ENCODE peak calls at places on chromosome 5, in seven cellular contexts. T is GM13977, O is A549, I is epithelial cell of proximal tubule, N is fibroblast of villous mesenchyme, Q is GM20000, C is natural killer cell. U is an unnamed sample.

GRCh38 chr5:69265931-69266330 is 31.2 kb downstream of the CDK7 start:
- DNase-seq in T (no peak), N (no peak), Q (no peak), I (no peak), O (no peak), C (no peak), U (peak)

GRCh38 chr5:74516217-74516636 is 124.3 kb downstream of the ENC1 start:
- DNase-seq in T (no peak), N (peak), O (no peak), I (no peak), C (no peak), Q (no peak), U (no peak)

GRCh38 chr5:41246376-41246775 is 33.0 kb upstream of the C6 start:
- DNase-seq in C (no peak), Q (no peak), T (no peak), O (peak), N (peak), I (peak), U (no peak)

GRCh38 chr5:148808864-148809642 is 17.4 kb upstream of the ADRB2 start:
- DNase-seq in C (no peak), T (peak), O (no peak), N (no peak), I (no peak), Q (peak), U (peak)

GRCh38 chr5:109224276-109224675 is 185.5 kb downstream of the PJA2 start:
- DNase-seq in Q (no peak), I (no peak), O (no peak), T (no peak), C (no peak), N (no peak), U (no peak)

GRCh38 chr5:158758666-158759065 is 341.1 kb downstream of the EBF1 start:
- DNase-seq in N (peak), C (no peak), I (no peak), O (no peak), Q (no peak), T (no peak), U (no peak)

GRCh38 chr5:178460598-178461425 is 129.4 kb downstream of the COL23A1 start:
- DNase-seq in Q (peak), T (peak), C (peak), O (peak), I (no peak), N (peak), U (peak)

GRCh38 chr5:2221450-2221849 is 338.7 kb upstream of the IRX4 start:
- DNase-seq in I (no peak), O (no peak), N (no peak), C (no peak), T (no peak), Q (no peak), U (no peak)

GRCh38 chr5:75152861-75153260 is 83.8 kb downstream of the ANKRD31 start:
- DNase-seq in O (no peak), I (no peak), N (no peak), C (no peak), Q (no peak), T (no peak), U (no peak)

GRCh38 chr5:27450607-27451006 is 412.2 kb upstream of the CDH9 start:
- DNase-seq in O (no peak), I (no peak), T (no peak), C (no peak), Q (no peak), N (no peak), U (no peak)

GRCh38 chr5:11719888-11720481 is 184.3 kb downstream of the CTNND2 start:
- DNase-seq in C (peak), I (no peak), N (no peak), O (no peak), Q (peak), T (peak), U (peak)

GRCh38 chr5:40679071-40679997 is at the start of gene PTGER4:
- DNase-seq in O (peak), Q (peak), C (peak), T (peak), I (peak), N (peak), U (peak)

GRCh38 chr5:91328743-91329142 is 54.4 kb downstream of the ARRDC3 start:
- DNase-seq in O (no peak), N (peak), C (no peak), T (no peak), Q (no peak), I (no peak), U (no peak)

GRCh38 chr5:119290161-119290569 is 65.7 kb upstream of the TNFAIP8 start:
- DNase-seq in O (no peak), N (peak), C (no peak), T (peak), Q (peak), I (no peak), U (peak)

GRCh38 chr5:137254695-137255094 is 244.4 kb downstream of the SPOCK1 start:
- DNase-seq in C (no peak), O (no peak), N (peak), T (no peak), Q (no peak), I (no peak), U (no peak)

GRCh38 chr5:112907166-112907611 is 14.8 kb downstream of the REEP5 start:
- DNase-seq in Q (no peak), N (no peak), C (no peak), I (no peak), O (no peak), T (no peak), U (no peak)

GRCh38 chr5:30505014-30505886 is 688.2 kb upstream of the CDH6 start:
- DNase-seq in I (peak), Q (no peak), C (no peak), O (no peak), T (no peak), N (no peak), U (no peak)

GRCh38 chr5:135234242-135235000 is 164.6 kb downstream of the MACROH2A1 start:
- DNase-seq in O (no peak), N (no peak), C (no peak), Q (no peak), I (no peak), T (no peak), U (no peak)

GRCh38 chr5:170631471-170632195 is 127.8 kb downstream of the KCNIP1 start:
- DNase-seq in C (no peak), N (no peak), O (peak), I (no peak), T (no peak), Q (no peak), U (no peak)
- TF ChIP-seq CTCF in C (no peak), N (peak), O (no peak), I (peak), T (no peak), Q (no peak), U (no peak)

DNA sequence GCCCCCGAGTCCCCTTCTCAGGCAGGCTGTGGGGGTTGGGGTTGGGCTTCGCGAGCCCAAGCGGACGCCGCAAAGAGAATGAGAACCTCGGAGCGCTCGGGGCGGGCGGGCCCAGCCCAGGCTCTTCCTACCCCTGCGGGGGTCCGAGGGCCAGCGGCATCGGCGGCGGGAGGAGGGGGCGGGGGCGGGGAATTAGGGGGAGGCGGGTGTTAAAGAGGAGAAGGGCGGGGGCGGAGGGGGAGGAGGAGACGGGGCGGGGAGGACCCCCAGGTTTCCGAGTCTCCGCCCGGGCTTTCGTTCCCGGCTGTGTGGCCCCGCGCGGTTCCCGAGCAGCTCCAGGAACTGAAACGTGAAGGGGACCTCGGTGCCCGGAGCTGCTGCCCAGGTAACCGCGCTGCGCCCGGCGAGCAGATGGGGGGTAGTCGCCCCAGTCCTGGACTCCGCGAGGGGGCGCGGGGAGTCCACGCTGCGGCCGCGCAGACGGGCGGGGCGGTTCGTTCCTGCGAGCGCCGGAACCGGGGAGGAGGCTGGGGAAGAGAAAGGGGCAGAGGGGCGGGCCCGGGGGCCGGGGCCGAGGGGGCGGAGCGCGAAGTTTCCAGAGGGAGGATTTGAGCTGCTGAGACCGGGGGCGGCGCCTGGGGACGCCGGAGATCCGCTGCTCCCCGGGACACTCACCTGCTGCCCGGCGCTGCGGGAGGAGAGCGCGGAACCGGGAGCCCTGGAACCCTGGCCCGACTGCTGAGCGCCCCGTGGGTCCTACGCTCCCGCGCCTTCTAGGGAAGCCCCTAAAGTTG is 38.4 kb upstream of the PLEKHG4B start:
- DNase-seq in O (peak), Q (peak), I (no peak), T (peak), N (no peak), C (no peak), U (peak)
- TF ChIP-seq CTCF in O (peak), Q (no peak), I (no peak), T (no peak), N (no peak), C (no peak), U (no peak)

DNA sequence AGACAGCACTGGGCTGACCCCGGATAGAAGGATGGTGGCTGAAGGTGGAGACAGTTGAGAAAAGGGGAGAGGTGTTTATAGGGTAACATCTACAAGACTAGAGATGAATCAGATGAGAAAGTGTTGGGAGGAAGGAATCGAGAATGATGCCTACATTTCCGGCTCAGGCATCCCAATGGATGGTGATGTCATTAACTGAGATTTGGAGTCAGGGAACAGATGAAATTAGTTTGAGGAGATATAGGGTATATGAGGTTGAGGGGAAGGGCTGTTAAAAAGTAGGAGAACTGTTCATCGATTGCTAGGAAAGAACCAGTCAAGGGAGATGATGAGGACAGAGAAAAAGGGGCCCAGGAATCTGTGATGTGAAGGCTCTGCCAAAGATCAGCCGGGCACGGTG is 24.7 kb upstream of the IQGAP2 start:
- DNase-seq in I (no peak), Q (no peak), O (no peak), C (no peak), N (no peak), T (no peak), U (no peak)
- TF ChIP-seq CTCF in I (no peak), Q (no peak), O (no peak), C (no peak), N (no peak), T (no peak), U (no peak)

GRCh38 chr5:159975462-159976019 is 33.4 kb upstream of the TTC1 start:
- DNase-seq in C (no peak), O (peak), T (no peak), I (peak), Q (no peak), N (peak), U (no peak)
- TF ChIP-seq CTCF in C (no peak), O (no peak), T (no peak), I (peak), Q (no peak), N (peak), U (no peak)

GRCh38 chr5:149831492-149831891 is 101.4 kb downstream of the PPARGC1B start:
- DNase-seq in I (no peak), O (peak), T (peak), Q (peak), N (peak), C (no peak), U (peak)

GRCh38 chr5:149832636-149833035 is 102.5 kb downstream of the PPARGC1B start:
- DNase-seq in N (no peak), O (no peak), T (no peak), I (no peak), C (no peak), Q (no peak), U (no peak)

GRCh38 chr5:149833116-149833827 is 103.2 kb downstream of the PPARGC1B start:
- DNase-seq in T (no peak), Q (no peak), O (no peak), C (no peak), N (no peak), I (no peak), U (no peak)

GRCh38 chr5:149836451-149837139 is 106.5 kb downstream of the PPARGC1B start:
- DNase-seq in C (no peak), O (no peak), N (no peak), I (no peak), Q (no peak), T (no peak), U (no peak)

DNA sequence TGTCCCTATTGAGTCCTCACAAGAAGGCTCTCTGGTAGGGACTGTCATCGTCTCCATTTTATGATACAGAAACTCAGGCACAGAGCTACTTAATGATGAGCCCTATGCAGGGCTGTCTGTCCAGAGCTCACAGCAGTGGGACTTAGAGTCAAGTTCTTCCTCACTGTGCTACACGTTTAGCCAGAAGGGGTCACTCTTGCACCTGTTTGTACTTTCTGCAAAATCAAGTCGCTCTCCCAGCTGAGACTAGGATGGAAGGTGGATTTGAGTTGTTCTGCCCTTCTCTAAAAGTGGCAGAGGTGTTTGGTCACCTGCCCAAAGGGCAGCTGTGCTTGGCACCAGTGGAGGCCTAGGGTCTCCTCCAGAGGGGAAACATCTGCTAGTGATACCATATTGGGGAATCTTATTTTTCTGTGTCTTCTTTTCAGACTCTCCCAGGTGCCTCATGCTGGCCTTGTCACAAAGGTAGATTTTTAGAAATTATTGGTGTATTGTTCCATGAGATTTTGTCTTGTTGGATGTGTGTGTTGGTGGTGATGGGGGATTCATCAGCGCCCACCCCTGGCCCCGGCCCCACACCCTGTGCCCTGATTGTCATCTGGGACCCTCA is 104.2 kb downstream of the PPARGC1B start:
- DNase-seq in N (peak), C (peak), O (peak), I (no peak), Q (peak), T (peak), U (peak)
- TF ChIP-seq CTCF in N (peak), C (peak), O (peak), I (peak), Q (peak), T (peak), U (peak)

DNA sequence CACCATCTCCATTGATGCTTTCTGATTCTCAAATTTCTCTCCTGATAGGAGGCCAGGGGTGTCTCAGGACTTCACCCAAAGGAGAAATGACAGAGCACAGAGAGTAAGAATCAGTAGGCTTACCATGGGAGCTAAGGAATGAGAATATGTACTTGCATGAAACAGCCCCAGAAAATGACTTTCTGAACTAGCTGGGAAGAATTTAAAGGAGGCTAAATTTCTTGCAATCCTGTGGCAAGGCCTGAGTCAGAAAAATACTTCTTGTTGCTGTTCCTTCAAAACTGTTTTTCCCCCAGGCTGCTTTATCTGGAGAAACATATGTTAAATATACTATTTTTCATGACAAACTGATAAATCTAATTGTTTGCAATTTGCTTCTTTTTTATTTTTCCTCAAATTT is 53.4 kb upstream of the FBXL7 start:
- DNase-seq in C (no peak), I (no peak), N (peak), Q (no peak), T (no peak), O (no peak), U (no peak)
- TF ChIP-seq CTCF in C (no peak), I (no peak), N (no peak), Q (no peak), T (no peak), O (no peak), U (no peak)

GRCh38 chr5:110343616-110344015 is 382.9 kb downstream of the TMEM232 start:
- DNase-seq in T (no peak), I (no peak), Q (no peak), O (no peak), C (no peak), N (no peak), U (no peak)
- TF ChIP-seq CTCF in T (no peak), I (no peak), Q (no peak), O (no peak), C (no peak), N (no peak), U (no peak)

U was measured in activated CD8-positive, alpha-beta T cell treated with anti-CD3 and anti-CD28 coated beads for 36 hours.